ENCODE peak calls at places on chromosome 3, in six cellular contexts. R is AG09309, N is fibroblast of pulmonary artery, V is lower lobe of right lung, O is esophagus squamous epithelium, C is fibroblast of mammary gland. T is an unnamed sample.

GRCh38 chr3:196737655-196738054 is 2.0 kb upstream of the PAK2 start:
- DNase-seq in R (no peak), N (no peak), V (no peak), O (no peak), C (no peak), T (no peak)

GRCh38 chr3:69433016-69433937 is 47.4 kb upstream of the FRMD4B start:
- DNase-seq in R (no peak), N (peak; percentile 7), V (no peak), O (no peak), C (no peak), T (no peak)

GRCh38 chr3:15953841-15954240 is 156.1 kb upstream of the ANKRD28 start:
- DNase-seq in R (no peak), N (no peak), V (no peak), O (no peak), C (no peak), T (no peak)

GRCh38 chr3:77780621-77781020 is 740.7 kb downstream of the ROBO2 start:
- DNase-seq in R (no peak), N (no peak), V (no peak), O (no peak), C (no peak), T (no peak)

GRCh38 chr3:17394541-17395179 is 347.8 kb downstream of the TBC1D5 start:
- DNase-seq in R (no peak), N (no peak), V (no peak), O (no peak), C (no peak), T (no peak)

GRCh38 chr3:18862077-18862476 is 286.2 kb upstream of the KCNH8 start:
- DNase-seq in R (no peak), N (no peak), V (no peak), O (no peak), C (no peak), T (no peak)

GRCh38 chr3:69145688-69146087 is 23.3 kb upstream of the LMOD3 start:
- DNase-seq in R (no peak), N (no peak), V (no peak), O (no peak), C (no peak), T (no peak)

GRCh38 chr3:171328419-171329082 is 131.7 kb downstream of the TNIK start:
- DNase-seq in R (no peak), N (peak; percentile 50), V (peak; percentile 73), O (no peak), C (peak; percentile 30), T (peak; percentile 34)

GRCh38 chr3:184315506-184315867 is 1.1 kb downstream of the EIF4G1 start:
- DNase-seq in R (no peak), N (no peak), V (no peak), O (no peak), C (no peak), T (no peak)

GRCh38 chr3:481680-482079 is 285.1 kb downstream of the CHL1 start:
- DNase-seq in R (no peak), N (no peak), V (no peak), O (no peak), C (peak; percentile 6), T (peak; percentile 11)

DNA sequence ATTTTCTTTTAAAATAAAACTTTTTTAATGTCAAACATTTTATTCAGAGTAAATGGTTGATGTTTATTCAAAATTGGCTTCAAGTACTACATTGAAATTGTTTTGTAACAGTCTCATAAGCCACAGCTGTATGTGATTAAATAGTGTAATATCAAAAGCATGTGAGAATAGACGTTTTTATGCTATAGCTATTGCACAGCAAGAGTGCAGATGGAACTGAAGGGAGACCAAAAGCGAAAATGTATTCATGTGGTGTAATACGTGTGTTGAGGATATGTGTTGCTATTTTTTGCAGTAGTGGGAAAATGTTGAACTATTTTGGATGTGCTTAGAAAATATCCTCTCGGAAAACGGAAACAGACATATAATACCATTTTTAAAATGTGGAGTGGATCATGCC is 6.0 kb downstream of the RBMS3 start:
- DNase-seq in R (no peak), N (peak; percentile 57), V (no peak), O (no peak), C (peak; percentile 90), T (peak; percentile 72)
- H3K4me3 ChIP-seq in R (peak overlapping the region; percentile 19), N (peak overlapping the region; percentile 84), V (peak overlapping the region; percentile 39), O (peak overlapping the region; percentile 4), C (peak overlapping the region; percentile 28), T (peak overlapping the region; percentile 23)

GRCh38 chr3:134338201-134338512 is 36.1 kb downstream of the AMOTL2 start:
- DNase-seq in R (no peak), N (no peak), V (no peak), O (no peak), C (no peak), T (no peak)
- TF ChIP-seq CTCF in R (no peak), N (no peak), V (no peak), O (no peak), C (no peak), T (no peak)

GRCh38 chr3:194101592-194102432 is 34.1 kb upstream of the HES1 start:
- DNase-seq in R (no peak), N (no peak), V (no peak), O (no peak), C (no peak), T (no peak)
- H3K4me3 ChIP-seq in R (no peak overlapping the region), N (no peak overlapping the region), V (no peak overlapping the region), O (no peak overlapping the region), C (no peak overlapping the region), T (no peak overlapping the region)

GRCh38 chr3:157074490-157074889 is 85.5 kb downstream of the CCNL1 start:
- DNase-seq in R (no peak), N (no peak), V (no peak), O (no peak), C (no peak), T (no peak)

GRCh38 chr3:157075693-157076420 is 84.1 kb downstream of the CCNL1 start:
- DNase-seq in R (no peak), N (no peak), V (no peak), O (no peak), C (peak; percentile 48), T (no peak)

GRCh38 chr3:157079677-157080369 is 80.1 kb downstream of the CCNL1 start:
- DNase-seq in R (no peak), N (no peak), V (no peak), O (no peak), C (peak; percentile 55), T (peak; percentile 36)

GRCh38 chr3:157078131-157078835 is 81.7 kb downstream of the CCNL1 start:
- DNase-seq in R (no peak), N (no peak), V (no peak), O (no peak), C (peak; percentile 73), T (no peak)

GRCh38 chr3:157077565-157077991 is 82.4 kb downstream of the CCNL1 start:
- DNase-seq in R (no peak), N (peak; percentile 29), V (no peak), O (no peak), C (peak; percentile 99), T (no peak)
- TF ChIP-seq CTCF in R (peak; percentile 41), N (peak; percentile 15), V (no peak), O (no peak), C (peak; percentile 65), T (peak; percentile 22)

DNA sequence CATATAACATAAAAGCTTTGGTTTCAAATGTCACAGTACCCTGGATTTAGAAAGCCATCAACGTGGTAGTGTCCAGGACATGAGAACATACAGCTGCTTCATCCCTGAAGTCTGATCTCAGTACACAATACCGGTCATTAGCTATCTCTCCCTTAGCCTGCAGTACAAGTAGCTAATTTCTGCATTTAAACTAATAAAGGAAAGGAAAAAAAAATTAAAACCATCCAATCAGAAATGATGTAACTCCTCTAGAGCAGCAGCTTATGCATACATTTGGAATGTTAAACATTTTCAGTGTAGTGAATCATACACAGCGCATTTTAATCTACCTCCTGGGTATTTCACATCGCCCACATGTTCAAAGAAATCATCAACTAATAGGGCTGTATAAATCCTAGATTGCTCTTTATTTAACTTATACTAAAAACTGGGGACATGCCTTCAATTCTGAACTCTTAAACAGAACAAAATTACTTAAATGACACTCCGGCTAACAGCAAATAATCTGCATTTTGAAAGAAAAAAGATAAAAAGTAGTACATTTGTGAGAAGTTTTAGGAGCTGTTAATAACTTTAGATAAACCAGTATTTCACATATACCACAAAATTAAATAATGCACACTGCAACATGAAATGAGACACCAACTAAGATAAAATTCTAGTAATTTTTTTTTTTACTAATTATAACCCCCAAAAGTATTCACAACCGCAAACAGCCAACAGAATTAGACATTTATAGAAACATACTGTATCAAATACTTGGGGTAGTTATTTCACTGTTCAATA is 3.7 kb downstream of the IGF2BP2 start:
- DNase-seq in R (peak; percentile 67), N (peak; percentile 89), V (no peak), O (no peak), C (peak; percentile 92), T (peak; percentile 92)
- H3K4me3 ChIP-seq in R (peak overlapping the region; percentile 15), N (peak overlapping the region; percentile 87), V (no peak overlapping the region), O (no peak overlapping the region), C (peak overlapping the region; percentile 75), T (peak overlapping the region; percentile 89)

DNA sequence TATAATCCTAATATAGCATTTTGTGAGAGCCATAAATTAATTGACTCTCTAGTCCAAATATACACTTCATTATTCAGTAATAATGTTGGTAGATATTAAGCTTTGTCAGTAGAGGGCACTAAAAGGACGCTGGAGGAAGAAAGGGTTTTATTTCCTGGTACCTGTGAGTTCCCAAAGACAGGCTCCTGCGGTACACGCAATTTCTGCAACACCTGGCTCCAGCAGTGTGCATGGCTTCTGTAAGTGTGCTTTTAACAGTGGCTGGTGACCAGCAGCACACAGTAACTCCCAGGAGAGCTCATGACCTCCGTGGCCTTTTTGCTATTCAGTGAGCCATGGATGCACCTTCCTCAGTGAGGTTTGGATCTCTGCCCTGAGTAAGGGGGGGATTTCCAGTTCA is 338.3 kb upstream of the ZNF385D start:
- DNase-seq in R (no peak), N (peak; percentile 34), V (no peak), O (no peak), C (peak; percentile 35), T (peak; percentile 56)
- TF ChIP-seq CTCF in R (peak; percentile 42), N (peak; percentile 55), V (peak; percentile 42), O (peak; percentile 50), C (peak; percentile 54), T (peak; percentile 71)